ENCODE peak calls at places on chromosome 19, in seven cellular contexts. M, E, Z, X, T, U and B are unnamed samples.
A peak's percentile ranks its signal among the peaks of the same experiment; 100 is the strongest.

GRCh38 chr19:41597600-41598041 is 21.7 kb downstream of the CEACAM21 start:
- DNase-seq in M (no peak), T (peak; percentile 85), Z (peak; percentile 63), U (peak; percentile 87), X (peak; percentile 61), E (peak; percentile 76), B (peak; percentile 55)

GRCh38 chr19:3175761-3176714 is 2.5 kb upstream of the S1PR4 start:
- DNase-seq in U (no peak), T (no peak), M (no peak), Z (no peak), X (peak; percentile 57), E (no peak), B (no peak)

GRCh38 chr19:39160889-39161672 is 35.5 kb downstream of the PAK4 start:
- DNase-seq in M (no peak), E (no peak), Z (no peak), U (no peak), T (no peak), X (peak; percentile 36), B (no peak)

GRCh38 chr19:9934132-9934950 is 2.0 kb downstream of the OLFM2 start:
- DNase-seq in T (peak; percentile 67), Z (peak; percentile 85), X (peak; percentile 89), U (peak; percentile 97), M (peak; percentile 55), E (peak; percentile 77), B (peak; percentile 50)

GRCh38 chr19:29211562-29212416 is 1.2 kb downstream of the UQCRFS1 start:
- DNase-seq in X (no peak), M (no peak), E (no peak), T (no peak), U (no peak), Z (no peak), B (no peak)

GRCh38 chr19:42247631-42248199 is 5.3 kb upstream of the GSK3A start:
- DNase-seq in M (no peak), T (no peak), Z (no peak), E (no peak), X (peak; percentile 55), U (no peak), B (no peak)

GRCh38 chr19:32223595-32224370 is 121.6 kb upstream of the ZNF507 start:
- DNase-seq in X (no peak), M (no peak), U (no peak), E (no peak), Z (no peak), T (no peak), B (no peak)

GRCh38 chr19:4829001-4829712 is 2.4 kb downstream of the TICAM1 start:
- DNase-seq in U (no peak), X (peak; percentile 44), T (no peak), E (no peak), Z (peak; percentile 85), M (no peak), B (no peak)

GRCh38 chr19:56076413-56076998 is 44.6 kb downstream of the ZNF787 start:
- DNase-seq in T (no peak), X (no peak), E (no peak), U (peak; percentile 89), M (no peak), Z (no peak), B (no peak)

GRCh38 chr19:2636897-2637683 is 65.4 kb downstream of the GNG7 start:
- DNase-seq in X (peak; percentile 72), T (no peak), E (no peak), M (no peak), Z (peak; percentile 80), U (peak; percentile 92), B (no peak)

GRCh38 chr19:58300620-58301019 is 4.6 kb upstream of the ERVK3-1 start:
- DNase-seq in E (no peak), M (no peak), T (no peak), Z (no peak), X (no peak), U (no peak), B (no peak)

GRCh38 chr19:35729763-35730162 is 12.0 kb downstream of the KMT2B start:
- DNase-seq in M (no peak), U (no peak), T (no peak), E (no peak), X (no peak), Z (no peak), B (no peak)

GRCh38 chr19:35671818-35672217 is 5.5 kb downstream of the UPK1A start:
- DNase-seq in X (no peak), M (no peak), Z (no peak), U (no peak), T (no peak), E (no peak), B (no peak)

GRCh38 chr19:45059258-45059965 is 16.9 kb downstream of the ZNF296 start:
- DNase-seq in T (peak; percentile 73), E (peak; percentile 73), X (peak; percentile 76), M (peak; percentile 73), Z (peak; percentile 80), U (peak; percentile 98), B (no peak)

GRCh38 chr19:5052515-5052914 is 83.6 kb downstream of the KDM4B start:
- DNase-seq in T (no peak), M (no peak), E (no peak), U (peak; percentile 72), Z (no peak), X (no peak), B (no peak)

GRCh38 chr19:41531438-41532311 is 44.3 kb upstream of the CEACAM21 start:
- DNase-seq in Z (peak; percentile 72), T (peak; percentile 89), M (no peak), E (peak; percentile 74), X (peak; percentile 50), U (no peak), B (no peak)

GRCh38 chr19:41449079-41449864 is 6.3 kb downstream of the ERICH4 start:
- DNase-seq in E (peak; percentile 81), M (no peak), T (peak; percentile 84), U (peak; percentile 95), Z (peak; percentile 76), X (peak; percentile 71), B (peak; percentile 82)

GRCh38 chr19:28633223-28634030 is 579.5 kb downstream of the UQCRFS1 start:
- DNase-seq in X (peak; percentile 40), E (no peak), T (no peak), Z (peak; percentile 65), M (no peak), U (peak; percentile 90), B (peak; percentile 64)

GRCh38 chr19:19461306-19461670 is 54.1 kb downstream of the TSSK6 start:
- DNase-seq in Z (no peak), E (no peak), X (no peak), M (no peak), T (no peak), U (no peak), B (no peak)

GRCh38 chr19:13838943-13839192 is 38.1 kb upstream of the NANOS3 start:
- DNase-seq in U (peak; percentile 58), X (no peak), M (no peak), T (peak; percentile 96), Z (no peak), E (no peak), B (no peak)

GRCh38 chr19:41023193-41023592 is 32.1 kb downstream of the CYP2B6 start:
- DNase-seq in Z (no peak), X (no peak), T (no peak), E (no peak), U (peak; percentile 70), M (no peak), B (no peak)

GRCh38 chr19:57786906-57787305 is 17.4 kb downstream of the ZNF586 start:
- DNase-seq in X (no peak), T (no peak), M (no peak), E (no peak), Z (no peak), U (peak; percentile 57), B (no peak)

GRCh38 chr19:41308450-41309224 is 1.3 kb upstream of the CCDC97 start:
- DNase-seq in Z (peak; percentile 89), T (peak; percentile 97), E (peak; percentile 96), M (peak; percentile 84), U (peak; percentile 99), X (peak; percentile 94), B (peak; percentile 94)

GRCh38 chr19:35061583-35062373 is 20.3 kb downstream of the HPN start:
- DNase-seq in E (no peak), T (no peak), Z (no peak), X (no peak), U (no peak), M (no peak), B (no peak)

GRCh38 chr19:50794074-50794777 is 4.0 kb downstream of the ACP4 start:
- DNase-seq in Z (no peak), U (no peak), E (no peak), M (no peak), T (no peak), X (no peak), B (no peak)

GRCh38 chr19:35484637-35485036 is 5.6 kb downstream of the KRTDAP start:
- DNase-seq in M (no peak), T (no peak), Z (no peak), X (no peak), U (no peak), E (no peak), B (no peak)

GRCh38 chr19:39765091-39766076 is 13.3 kb upstream of the LEUTX start:
- DNase-seq in U (peak; percentile 85), M (no peak), Z (no peak), X (peak; percentile 28), E (no peak), T (no peak), B (peak; percentile 43)

DNA sequence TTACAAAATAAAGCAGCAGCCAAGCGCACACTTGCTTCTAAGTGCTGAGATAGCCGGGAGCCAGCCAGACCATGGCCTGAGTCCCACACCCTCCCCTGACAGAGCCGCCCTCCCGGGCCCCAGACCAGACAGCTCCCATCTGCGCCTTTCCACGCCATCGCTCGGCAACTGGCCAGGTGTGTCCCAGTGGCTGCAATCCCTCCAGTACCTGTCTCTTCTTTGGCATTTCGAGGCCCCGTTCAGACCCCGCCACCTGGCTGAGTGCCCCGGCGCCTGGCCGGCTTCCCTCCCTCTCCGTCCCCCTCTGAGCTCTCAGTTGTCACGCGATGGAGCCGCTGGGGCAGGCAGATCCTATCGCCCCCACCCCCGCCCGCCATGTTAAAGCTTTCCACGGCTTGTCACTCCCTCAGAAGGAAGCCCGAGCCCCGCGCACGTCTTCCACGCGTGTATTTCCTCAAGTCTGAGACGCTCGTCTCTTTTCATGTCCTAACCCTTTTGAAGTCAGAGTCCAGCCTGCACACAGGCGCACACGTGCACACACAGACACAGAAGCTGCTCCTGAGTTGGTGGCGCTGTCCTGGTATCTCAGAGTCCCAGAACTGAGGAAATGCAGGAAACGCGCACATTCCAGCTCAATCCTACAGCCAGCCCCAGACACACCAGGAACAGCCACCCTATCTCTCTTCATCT is 7.9 kb downstream of the MLLT1 start:
- DNase-seq in M (peak; percentile 68), Z (peak; percentile 97), E (peak; percentile 90), U (peak; percentile 53), T (peak; percentile 90), X (peak; percentile 79), B (no peak)
- H3K4me3 ChIP-seq in M (peak overlapping the region; percentile 44), Z (no peak overlapping the region), E (peak overlapping the region; percentile 39), U (no peak overlapping the region), T (no peak overlapping the region), X (peak overlapping the region; percentile 36), B (no peak overlapping the region)

GRCh38 chr19:30450101-30450500 is 77.9 kb downstream of the ZNF536 start:
- DNase-seq in Z (no peak), X (no peak), T (peak; percentile 65), M (peak; percentile 70), U (peak; percentile 78), E (no peak), B (peak; percentile 35)
- H3K27ac ChIP-seq in Z (no peak overlapping the region), X (no peak overlapping the region), T (peak overlapping the region; percentile 15), M (peak overlapping the region; percentile 71), U (peak overlapping the region; percentile 93), E (no peak overlapping the region), B (no peak overlapping the region)

GRCh38 chr19:6772028-6772865 is at the start of gene VAV1:
- DNase-seq in U (peak; percentile 57), X (no peak), E (no peak), T (no peak), Z (peak; percentile 65), M (no peak), B (no peak)
- H3K4me3 ChIP-seq in U (no peak within 1 kb of the TSS), X (peak within 1 kb of the TSS; percentile 39), E (peak within 1 kb of the TSS; percentile 40), T (peak within 1 kb of the TSS; percentile 11), Z (peak within 1 kb of the TSS; percentile 32), M (peak within 1 kb of the TSS; percentile 11), B (no peak within 1 kb of the TSS)

GRCh38 chr19:11265177-11265784 is 3.0 kb upstream of the DOCK6 start:
- DNase-seq in M (no peak), X (no peak), U (no peak), T (no peak), Z (no peak), E (no peak), B (no peak)
- H3K27ac ChIP-seq in M (no peak overlapping the region), X (no peak overlapping the region), U (no peak overlapping the region), T (peak overlapping the region; percentile 51), Z (no peak overlapping the region), E (no peak overlapping the region), B (no peak overlapping the region)